ENCODE peak calls at places on chromosomes 11 and 22, in six cellular contexts. One of them, this sample, is unnamed.
A peak's percentile ranks its signal among the peaks of the same experiment; 100 is the strongest.

GRCh38 chr11:46446343-46446751 is 54.8 kb upstream of the CHRM4 start:
- DNase-seq in H1: no peak
- DNase-seq in K562: no peak
- DNase-seq in GM12891: no peak
- DNase-seq in HepG2: no peak
- DNase-seq in GM12878: no peak
- DNase-seq in this sample: no peak

GRCh38 chr11:94968334-94968958 is 4.9 kb downstream of the CWC15 start:
- DNase-seq in H1: no peak
- DNase-seq in K562: no peak
- DNase-seq in GM12891: no peak
- DNase-seq in HepG2: peak; percentile 27
- DNase-seq in GM12878: no peak
- DNase-seq in this sample: no peak

GRCh38 chr11:90717522-90717921 is 494.7 kb upstream of the CHORDC1 start:
- DNase-seq in H1: no peak
- DNase-seq in K562: no peak
- DNase-seq in GM12891: no peak
- DNase-seq in HepG2: no peak
- DNase-seq in GM12878: no peak
- DNase-seq in this sample: no peak

GRCh38 chr22:47836957-47837356 is 1074.5 kb downstream of the TBC1D22A start:
- DNase-seq in H1: no peak
- DNase-seq in K562: no peak
- DNase-seq in GM12891: no peak
- DNase-seq in HepG2: no peak
- DNase-seq in GM12878: no peak
- DNase-seq in this sample: no peak

GRCh38 chr11:79402912-79403311 is 37.9 kb downstream of the TENM4 start:
- DNase-seq in H1: no peak
- DNase-seq in K562: no peak
- DNase-seq in GM12891: no peak
- DNase-seq in HepG2: no peak
- DNase-seq in GM12878: no peak
- DNase-seq in this sample: no peak

GRCh38 chr11:75432911-75433321 is at the start of gene KLHL35:
- DNase-seq in H1: no peak
- DNase-seq in K562: peak; percentile 41
- DNase-seq in GM12891: no peak
- DNase-seq in HepG2: no peak
- DNase-seq in GM12878: no peak
- DNase-seq in this sample: no peak

GRCh38 chr11:74822187-74822586 is 73.5 kb downstream of the RNF169 start:
- DNase-seq in H1: no peak
- DNase-seq in K562: no peak
- DNase-seq in GM12891: no peak
- DNase-seq in HepG2: no peak
- DNase-seq in GM12878: no peak
- DNase-seq in this sample: no peak

GRCh38 chr11:22703040-22703439 is 36.6 kb downstream of the GAS2 start:
- DNase-seq in H1: no peak
- DNase-seq in K562: no peak
- DNase-seq in GM12891: no peak
- DNase-seq in HepG2: peak; percentile 88
- DNase-seq in GM12878: peak; percentile 21
- DNase-seq in this sample: no peak

GRCh38 chr11:40328890-40329617 is 1130.4 kb downstream of the LRRC4C start:
- DNase-seq in H1: no peak
- DNase-seq in K562: no peak
- DNase-seq in GM12891: no peak
- DNase-seq in HepG2: peak; percentile 76
- DNase-seq in GM12878: no peak
- DNase-seq in this sample: no peak

GRCh38 chr11:57364851-57365660 is 15.9 kb downstream of the PRG3 start:
- DNase-seq in H1: peak; percentile 65
- DNase-seq in K562: no peak
- DNase-seq in GM12891: no peak
- DNase-seq in HepG2: no peak
- DNase-seq in GM12878: no peak
- DNase-seq in this sample: no peak

GRCh38 chr22:37626144-37626543 is 13.3 kb upstream of the SH3BP1 start:
- DNase-seq in H1: no peak
- DNase-seq in K562: no peak
- DNase-seq in GM12891: no peak
- DNase-seq in HepG2: no peak
- DNase-seq in GM12878: no peak
- DNase-seq in this sample: no peak

GRCh38 chr11:128302425-128303186 is 284.8 kb downstream of the ETS1 start:
- DNase-seq in H1: no peak
- DNase-seq in K562: no peak
- DNase-seq in GM12891: no peak
- DNase-seq in HepG2: no peak
- DNase-seq in GM12878: peak; percentile 82
- DNase-seq in this sample: no peak

GRCh38 chr11:115606223-115607220 is 102.3 kb upstream of the CADM1 start:
- DNase-seq in H1: no peak
- DNase-seq in K562: no peak
- DNase-seq in GM12891: no peak
- DNase-seq in HepG2: no peak
- DNase-seq in GM12878: no peak
- DNase-seq in this sample: no peak

GRCh38 chr11:95802806-95803205 is 12.5 kb downstream of the CEP57 start:
- DNase-seq in H1: no peak
- DNase-seq in K562: no peak
- DNase-seq in GM12891: no peak
- DNase-seq in HepG2: no peak
- DNase-seq in GM12878: no peak
- DNase-seq in this sample: no peak

GRCh38 chr22:50481045-50481439 is 301 bp upstream of the ADM2 start:
- DNase-seq in H1: peak; percentile 67
- DNase-seq in K562: no peak
- DNase-seq in GM12891: no peak
- DNase-seq in HepG2: no peak
- DNase-seq in GM12878: no peak
- DNase-seq in this sample: no peak

GRCh38 chr11:44600739-44601416 is 35.4 kb downstream of the CD82 start:
- DNase-seq in H1: no peak
- DNase-seq in K562: no peak
- DNase-seq in GM12891: no peak
- DNase-seq in HepG2: no peak
- DNase-seq in GM12878: no peak
- DNase-seq in this sample: peak; percentile 45

GRCh38 chr22:46340676-46341075 is 5.2 kb downstream of the TRMU start:
- DNase-seq in H1: no peak
- DNase-seq in K562: no peak
- DNase-seq in GM12891: no peak
- DNase-seq in HepG2: no peak
- DNase-seq in GM12878: no peak
- DNase-seq in this sample: no peak

GRCh38 chr11:912266-912665 is 1.7 kb upstream of the CHID1 start:
- DNase-seq in H1: no peak
- DNase-seq in K562: no peak
- DNase-seq in GM12891: no peak
- DNase-seq in HepG2: no peak
- DNase-seq in GM12878: no peak
- DNase-seq in this sample: no peak

GRCh38 chr11:911890-912219 is 1.2 kb upstream of the CHID1 start:
- DNase-seq in H1: no peak
- DNase-seq in K562: no peak
- DNase-seq in GM12891: no peak
- DNase-seq in HepG2: no peak
- DNase-seq in GM12878: no peak
- DNase-seq in this sample: no peak

GRCh38 chr11:911031-911889 is 650 bp upstream of the CHID1 start:
- DNase-seq in H1: no peak
- DNase-seq in K562: peak; percentile 55
- DNase-seq in GM12891: no peak
- DNase-seq in HepG2: no peak
- DNase-seq in GM12878: no peak
- DNase-seq in this sample: no peak

GRCh38 chr11:914204-914603 is 3.6 kb upstream of the CHID1 start:
- DNase-seq in H1: no peak
- DNase-seq in K562: no peak
- DNase-seq in GM12891: no peak
- DNase-seq in HepG2: no peak
- DNase-seq in GM12878: no peak
- DNase-seq in this sample: no peak

GRCh38 chr11:913043-913442 is 2.4 kb upstream of the CHID1 start:
- DNase-seq in H1: no peak
- DNase-seq in K562: no peak
- DNase-seq in GM12891: no peak
- DNase-seq in HepG2: no peak
- DNase-seq in GM12878: no peak
- DNase-seq in this sample: no peak
- TF ChIP-seq TAF1 in H1: no peak
- TF ChIP-seq TAF1 in K562: no peak
- TF ChIP-seq TAF1 in GM12891: no peak
- TF ChIP-seq TAF1 in HepG2: no peak
- TF ChIP-seq TAF1 in GM12878: no peak
- TF ChIP-seq TAF1 in this sample: no peak

GRCh38 chr22:32474635-32475427 is at the start of gene FBXO7:
- DNase-seq in H1: peak; percentile 93
- DNase-seq in K562: peak; percentile 85
- DNase-seq in GM12891: peak; percentile 78
- DNase-seq in HepG2: peak; percentile 84
- DNase-seq in GM12878: peak; percentile 37
- DNase-seq in this sample: peak; percentile 81
- TF ChIP-seq POLR2A in H1: peak; percentile 25
- TF ChIP-seq POLR2A in K562: peak; percentile 82
- TF ChIP-seq POLR2A in GM12891: peak; percentile 64
- TF ChIP-seq POLR2A in HepG2: peak; percentile 64
- TF ChIP-seq POLR2A in GM12878: peak; percentile 92
- TF ChIP-seq POLR2A in this sample: peak; percentile 62

GRCh38 chr11:28835790-28836189 is 727.6 kb downstream of the METTL15 start:
- DNase-seq in H1: no peak
- DNase-seq in K562: no peak
- DNase-seq in GM12891: no peak
- DNase-seq in HepG2: no peak
- DNase-seq in GM12878: no peak
- DNase-seq in this sample: no peak
- TF ChIP-seq TAF1 in H1: no peak
- TF ChIP-seq TAF1 in K562: no peak
- TF ChIP-seq TAF1 in GM12891: no peak
- TF ChIP-seq TAF1 in HepG2: no peak
- TF ChIP-seq TAF1 in GM12878: no peak
- TF ChIP-seq TAF1 in this sample: no peak

GRCh38 chr11:67457453-67457852 is 2.3 kb downstream of the CABP4 start:
- DNase-seq in H1: no peak
- DNase-seq in K562: no peak
- DNase-seq in GM12891: no peak
- DNase-seq in HepG2: no peak
- DNase-seq in GM12878: no peak
- DNase-seq in this sample: no peak

GRCh38 chr11:67453816-67454732 is 1.1 kb upstream of the CABP4 start:
- DNase-seq in H1: no peak
- DNase-seq in K562: no peak
- DNase-seq in GM12891: no peak
- DNase-seq in HepG2: no peak
- DNase-seq in GM12878: no peak
- DNase-seq in this sample: no peak

GRCh38 chr11:67458266-67458665 is 3.1 kb downstream of the CABP4 start:
- DNase-seq in H1: no peak
- DNase-seq in K562: no peak
- DNase-seq in GM12891: no peak
- DNase-seq in HepG2: no peak
- DNase-seq in GM12878: no peak
- DNase-seq in this sample: no peak

GRCh38 chr11:67455054-67455453 is at the start of gene CABP4:
- DNase-seq in H1: no peak
- DNase-seq in K562: no peak
- DNase-seq in GM12891: no peak
- DNase-seq in HepG2: no peak
- DNase-seq in GM12878: no peak
- DNase-seq in this sample: no peak

GRCh38 chr11:67456068-67456705 is 1.0 kb downstream of the CABP4 start:
- DNase-seq in H1: no peak
- DNase-seq in K562: no peak
- DNase-seq in GM12891: no peak
- DNase-seq in HepG2: no peak
- DNase-seq in GM12878: no peak
- DNase-seq in this sample: no peak
- TF ChIP-seq POLR2A in H1: no peak
- TF ChIP-seq POLR2A in K562: no peak
- TF ChIP-seq POLR2A in GM12891: no peak
- TF ChIP-seq POLR2A in HepG2: no peak
- TF ChIP-seq POLR2A in GM12878: peak; percentile 46
- TF ChIP-seq POLR2A in this sample: no peak

GRCh38 chr11:15101072-15101701 is 13.5 kb upstream of the INSC start:
- DNase-seq in H1: peak; percentile 83
- DNase-seq in K562: peak; percentile 62
- DNase-seq in GM12891: no peak
- DNase-seq in HepG2: peak; percentile 39
- DNase-seq in GM12878: no peak
- DNase-seq in this sample: peak; percentile 25
- TF ChIP-seq TAF1 in H1: no peak
- TF ChIP-seq TAF1 in K562: no peak
- TF ChIP-seq TAF1 in GM12891: no peak
- TF ChIP-seq TAF1 in HepG2: no peak
- TF ChIP-seq TAF1 in GM12878: no peak
- TF ChIP-seq TAF1 in this sample: no peak

This sample was measured in GM12892.